ENCODE peak calls at places on chromosomes 7 and 10, in six cellular contexts. J, P, G, V, F and L are unnamed samples. For H3K27me3, the result is how much of the 10 kb centered on the place peaks cover.

GRCh38 chr7:76282344-76283253 is 19.9 kb upstream of the HSPB1 start:
- DNase-seq in J (no peak), P (peak), F (no peak), V (no peak), G (no peak), L (peak)

GRCh38 chr10:61902448-61903183 is 1.1 kb downstream of the ARID5B start:
- DNase-seq in F (peak), V (peak), J (peak), P (peak), G (peak), L (no peak)

GRCh38 chr10:77350134-77350533 is 287.5 kb downstream of the KCNMA1 start:
- DNase-seq in F (no peak), J (no peak), V (no peak), P (no peak), G (no peak), L (no peak)

GRCh38 chr10:95445223-95445836 is 115.8 kb downstream of the SORBS1 start:
- DNase-seq in P (peak), G (peak), F (no peak), V (no peak), J (peak), L (peak)

GRCh38 chr10:94005050-94005449 is 11.3 kb downstream of the PLCE1 start:
- DNase-seq in P (no peak), G (no peak), F (peak), J (no peak), V (no peak), L (no peak)

GRCh38 chr7:130735273-130735716 is 1.3 kb upstream of the KLF14 start:
- DNase-seq in F (no peak), J (no peak), P (no peak), G (no peak), V (no peak), L (no peak)

GRCh38 chr7:1596181-1597043 is 26.6 kb upstream of the PSMG3 start:
- DNase-seq in J (no peak), V (no peak), F (no peak), G (no peak), P (no peak), L (no peak)

GRCh38 chr10:104128214-104128613 is 6.2 kb downstream of the SFR1 start:
- DNase-seq in J (no peak), G (no peak), P (no peak), V (no peak), F (no peak), L (no peak)

GRCh38 chr10:98609265-98609664 is 162.5 kb upstream of the HPS1 start:
- DNase-seq in P (no peak), J (no peak), G (no peak), F (no peak), V (no peak), L (no peak)

GRCh38 chr10:13891542-13892431 is 305.0 kb downstream of the PRPF18 start:
- DNase-seq in F (peak), P (no peak), G (no peak), J (no peak), V (peak), L (peak)

GRCh38 chr10:59585046-59585700 is 124.5 kb downstream of the SLC16A9 start:
- DNase-seq in V (no peak), G (no peak), F (no peak), J (peak), P (no peak), L (peak)

GRCh38 chr7:150996289-150997074 is 5.7 kb downstream of the NOS3 start:
- DNase-seq in G (peak), P (no peak), J (no peak), V (no peak), F (no peak), L (peak)

GRCh38 chr7:151366141-151366871 is 24.7 kb downstream of the NUB1 start:
- DNase-seq in P (no peak), F (no peak), V (no peak), J (peak), G (no peak), L (no peak)

GRCh38 chr7:71868797-71869196 is 543.3 kb downstream of the CALN1 start:
- DNase-seq in P (no peak), J (peak), V (no peak), G (no peak), F (no peak), L (no peak)

GRCh38 chr7:41143074-41143473 is 559.8 kb downstream of the INHBA start:
- DNase-seq in F (no peak), V (no peak), G (no peak), P (no peak), J (no peak), L (no peak)

GRCh38 chr7:153297141-153297540 is 537.6 kb downstream of the ACTR3B start:
- DNase-seq in V (no peak), J (no peak), P (no peak), F (no peak), G (no peak), L (no peak)

GRCh38 chr7:114086906-114087651 is 168.3 kb upstream of the PPP1R3A start:
- DNase-seq in J (peak), F (peak), P (no peak), G (no peak), V (peak), L (peak)

GRCh38 chr7:36216063-36216684 is 63.1 kb downstream of the EEPD1 start:
- DNase-seq in G (no peak), P (no peak), J (peak), V (no peak), F (no peak), L (peak)

GRCh38 chr7:146175716-146176115 is 59.1 kb downstream of the CNTNAP2 start:
- DNase-seq in J (peak), V (no peak), P (no peak), G (no peak), F (no peak), L (no peak)

GRCh38 chr10:1214882-1215540 is 158.8 kb downstream of the WDR37 start:
- DNase-seq in F (no peak), P (no peak), G (no peak), V (no peak), J (no peak), L (no peak)

GRCh38 chr7:65980478-65981250 is 1.3 kb downstream of the GUSB start:
- DNase-seq in J (peak), G (peak), P (peak), F (peak), V (no peak), L (peak)

GRCh38 chr10:123878666-123879311 is 12.8 kb downstream of the CPXM2 start:
- DNase-seq in P (no peak), V (no peak), F (no peak), J (no peak), G (no peak), L (no peak)

GRCh38 chr10:11150255-11150731 is 132.6 kb downstream of the CELF2 start:
- DNase-seq in P (no peak), V (no peak), F (no peak), G (no peak), J (no peak), L (no peak)

GRCh38 chr7:55018361-55019328 is at the start of gene EGFR:
- DNase-seq in F (peak), P (peak), J (peak), G (peak), V (peak), L (peak)

GRCh38 chr10:88919041-88919440 is 33.5 kb downstream of the ACTA2 start:
- DNase-seq in P (no peak), F (no peak), V (no peak), J (no peak), G (no peak), L (no peak)
- H3K27ac ChIP-seq in P (no peak), F (no peak), V (no peak), J (no peak), G (no peak), L (no peak)

GRCh38 chr7:155360495-155361362 is 63.1 kb downstream of the INSIG1 start:
- DNase-seq in J (no peak), P (no peak), G (no peak), F (no peak), V (no peak), L (no peak)
- H3K27me3 ChIP-seq in J (under half), P (under half), G (under half), F (half or more), V (half or more), L (under half)

DNA sequence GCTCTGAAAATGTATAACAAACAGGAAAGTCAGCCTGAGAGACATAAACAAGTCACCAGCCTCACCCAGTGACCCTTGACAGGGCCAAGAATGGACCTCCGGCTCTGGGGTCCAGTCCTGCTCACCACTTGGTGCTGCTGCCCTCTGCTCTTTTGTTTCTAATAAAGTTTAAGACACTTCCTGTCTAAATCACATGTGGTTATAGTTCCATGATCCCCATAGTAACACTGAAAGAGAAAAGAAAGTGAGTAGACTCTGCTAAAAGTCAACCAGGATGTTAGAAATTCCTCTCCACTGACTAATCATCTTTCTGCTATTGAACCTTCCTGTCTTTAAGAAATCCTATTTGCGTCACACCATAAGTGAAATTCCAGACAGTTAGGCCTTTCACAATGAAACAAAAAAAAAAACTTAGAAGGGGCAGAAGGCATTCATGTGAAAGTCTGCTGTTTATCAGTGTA is 179.2 kb upstream of the BET1 start:
- DNase-seq in J (peak), F (peak), G (peak), V (peak), P (no peak), L (peak)
- H3K27ac ChIP-seq in J (peak), F (peak), G (peak), V (peak), P (no peak), L (peak)

GRCh38 chr7:20647908-20648776 is 32.7 kb downstream of the ABCB5 start:
- DNase-seq in F (peak), J (peak), G (no peak), V (peak), P (peak), L (no peak)
- H3K27me3 ChIP-seq in F (under half), J (under half), G (under half), V (under half), P (under half), L (under half)

GRCh38 chr7:5586279-5586962 is 162.8 kb upstream of the TNRC18 start:
- DNase-seq in P (no peak), G (no peak), V (no peak), J (no peak), F (peak), L (no peak)
- H3K27ac ChIP-seq in P (no peak), G (no peak), V (no peak), J (no peak), F (no peak), L (no peak)

GRCh38 chr7:157005456-157006204 is 4.8 kb downstream of the MNX1 start:
- DNase-seq in V (no peak), J (no peak), G (no peak), P (no peak), F (no peak), L (no peak)

GRCh38 chr7:157007470-157008066 is 2.9 kb downstream of the MNX1 start:
- DNase-seq in V (no peak), J (no peak), P (no peak), F (no peak), G (no peak), L (no peak)

GRCh38 chr7:157008206-157009169 is 2.0 kb downstream of the MNX1 start:
- DNase-seq in G (no peak), V (no peak), F (no peak), P (no peak), J (no peak), L (no peak)

GRCh38 chr7:157006205-157006747 is 4.2 kb downstream of the MNX1 start:
- DNase-seq in P (no peak), V (no peak), J (no peak), G (no peak), F (no peak), L (no peak)

GRCh38 chr7:157006829-157007469 is 3.5 kb downstream of the MNX1 start:
- DNase-seq in P (no peak), G (no peak), V (no peak), J (no peak), F (no peak), L (no peak)
- H3K27me3 ChIP-seq in P (under half), G (half or more), V (half or more), J (half or more), F (under half), L (under half)

DNA sequence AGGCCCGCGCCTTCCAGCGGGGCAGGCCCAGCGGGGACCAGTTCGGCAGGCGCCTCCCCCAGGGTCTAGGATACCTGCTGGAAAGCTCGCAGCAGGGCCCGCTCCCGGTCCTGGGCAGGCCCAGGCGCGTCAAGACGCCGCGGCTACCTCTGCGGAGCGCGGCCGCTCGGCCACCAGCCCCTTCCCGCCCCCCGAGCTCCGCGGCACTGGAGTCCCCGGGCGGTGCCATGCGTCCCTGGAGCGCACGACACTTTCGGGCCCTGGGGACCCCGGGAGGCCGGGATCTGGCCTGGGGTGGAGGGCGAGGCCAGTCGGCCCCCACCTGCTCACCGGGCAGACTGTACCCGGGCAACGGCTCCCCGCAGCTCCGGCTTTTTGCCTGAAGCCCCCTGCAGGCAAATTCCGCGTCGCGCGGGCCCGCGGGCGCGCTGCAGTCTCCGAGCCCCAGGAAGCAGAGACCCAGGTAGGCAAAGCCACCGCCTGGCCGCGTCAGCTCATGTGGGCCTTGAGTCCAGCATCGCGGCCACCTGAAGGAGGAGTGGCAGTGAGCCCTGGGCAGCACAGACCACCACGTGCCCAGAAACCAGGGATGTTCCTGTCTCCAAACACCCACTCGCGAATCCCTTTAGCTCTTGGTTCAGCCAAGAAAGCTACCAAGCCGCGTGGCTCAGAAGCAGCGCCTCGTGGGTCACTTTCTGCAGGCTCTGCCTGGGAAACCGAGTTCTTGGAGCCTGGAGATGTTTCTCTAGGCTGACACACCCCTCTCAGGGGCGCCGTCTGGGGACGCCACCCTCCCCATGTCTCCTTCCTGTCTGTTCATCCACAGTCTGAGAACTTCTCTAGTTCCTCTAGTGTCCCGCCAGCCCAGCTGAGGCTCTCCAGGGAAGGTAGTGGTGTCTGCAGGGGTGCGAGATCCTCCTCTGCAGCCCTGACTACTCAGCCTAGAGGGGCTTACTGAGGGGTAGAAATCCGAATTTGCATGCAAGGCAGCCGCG is 46.1 kb upstream of the APBB1IP start:
- DNase-seq in J (no peak), V (no peak), P (no peak), G (no peak), F (no peak), L (peak)
- H3K27ac ChIP-seq in J (no peak), V (no peak), P (no peak), G (no peak), F (no peak), L (no peak)

DNA sequence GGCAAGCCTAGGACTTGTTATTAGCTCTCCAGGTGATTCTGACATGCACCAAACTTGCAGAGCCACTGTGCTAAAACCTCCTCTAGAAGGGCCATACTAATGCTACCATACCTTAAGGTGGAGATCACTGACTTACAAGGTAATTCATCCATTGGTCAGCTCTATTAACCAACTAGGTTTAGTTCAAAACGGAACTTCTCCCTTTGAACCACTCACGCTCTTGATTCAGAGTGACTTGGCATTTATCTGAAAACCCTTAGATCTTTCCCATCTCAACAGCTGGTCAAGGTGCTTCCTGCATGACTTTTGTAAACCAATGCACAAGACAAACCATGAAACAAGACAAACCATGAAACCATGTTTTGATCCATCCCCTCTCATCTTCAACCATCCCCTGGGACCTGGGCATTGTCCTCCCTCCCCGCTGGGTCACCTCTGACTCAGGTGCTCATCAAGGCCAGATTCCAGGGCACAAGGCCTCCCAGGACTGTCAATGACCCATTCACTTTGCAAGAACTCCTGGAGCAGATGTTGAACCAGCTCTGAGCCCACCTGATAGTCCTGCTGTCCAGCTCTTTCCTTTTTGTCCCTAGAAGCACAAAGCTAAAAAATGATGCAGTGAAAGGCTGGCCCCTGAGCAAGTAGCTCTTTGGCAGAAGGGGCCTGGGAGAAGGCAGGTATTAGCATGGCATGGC is 18.8 kb downstream of the IMPDH1 start:
- DNase-seq in P (no peak), V (no peak), G (no peak), J (no peak), F (no peak), L (no peak)
- H3K27me3 ChIP-seq in P (under half), V (under half), G (under half), J (under half), F (under half), L (under half)